ENCODE peak calls at places on chromosomes 12 and 14, in nine cellular contexts. D is suprapubic skin, T is MM.1S, L is kidney epithelial cell, F is Caco-2, A is Panc1, R is OCI-LY7, B is lower lobe of right lung, Q is fibroblast of lung. O is an unnamed sample. For H3K36me3, the result is how much of the 10 kb centered on the place peaks cover.

GRCh38 chr12:122646568-122647220 is 56.5 kb downstream of the HCAR2 start:
- DNase-seq in F (no peak), Q (peak), A (no peak), L (no peak), B (no peak), R (peak), D (no peak), T (peak), O (no peak)

GRCh38 chr14:75605916-75606315 is 27.5 kb downstream of the FLVCR2 start:
- DNase-seq in D (no peak), L (no peak), T (no peak), B (no peak), Q (no peak), R (no peak), F (no peak), A (no peak), O (no peak)

GRCh38 chr12:19443585-19443984 is 4.3 kb downstream of the AEBP2 start:
- DNase-seq in T (no peak), Q (no peak), F (no peak), D (no peak), R (no peak), B (no peak), A (no peak), L (no peak), O (no peak)

GRCh38 chr14:95876769-95877490 is at the start of gene TUNAR:
- DNase-seq in T (no peak), L (no peak), R (no peak), Q (no peak), B (no peak), F (no peak), A (no peak), D (no peak), O (no peak)

GRCh38 chr12:86772688-86773087 is 516.5 kb upstream of the MGAT4C start:
- DNase-seq in Q (no peak), A (no peak), T (no peak), B (no peak), F (no peak), R (no peak), L (peak), D (no peak), O (no peak)

GRCh38 chr12:126480396-126480795 is 1415.2 kb downstream of the AACS start:
- DNase-seq in T (no peak), L (no peak), Q (no peak), F (no peak), D (no peak), B (no peak), A (no peak), R (no peak), O (peak)

GRCh38 chr12:96136720-96137378 is 57.3 kb upstream of the ELK3 start:
- DNase-seq in T (no peak), Q (peak), F (no peak), B (no peak), L (no peak), A (no peak), R (no peak), D (no peak), O (no peak)

GRCh38 chr12:67042697-67043131 is 226.4 kb upstream of the CAND1 start:
- DNase-seq in L (peak), B (no peak), Q (peak), T (no peak), F (no peak), R (no peak), A (no peak), D (no peak), O (no peak)

GRCh38 chr12:96985515-96986362 is 78.7 kb downstream of the NEDD1 start:
- DNase-seq in D (peak), Q (no peak), A (no peak), F (no peak), T (peak), R (peak), L (no peak), B (peak), O (peak)

GRCh38 chr14:68884031-68885030 is 91.5 kb upstream of the ZFP36L1 start:
- DNase-seq in T (no peak), D (peak), R (peak), Q (peak), A (peak), L (no peak), F (no peak), B (no peak), O (no peak)
- H3K36me3 ChIP-seq in T (under half), D (half or more), R (under half), Q (half or more), A (under half), L (under half), F (under half), B (half or more), O (half or more)

GRCh38 chr12:106493531-106493930 is 89.3 kb upstream of the RFX4 start:
- DNase-seq in T (no peak), R (no peak), A (no peak), Q (no peak), D (no peak), L (peak), B (no peak), F (no peak), O (no peak)

GRCh38 chr12:106492893-106493292 is 89.9 kb upstream of the RFX4 start:
- DNase-seq in T (no peak), B (no peak), L (no peak), A (no peak), D (no peak), R (no peak), F (no peak), Q (no peak), O (no peak)

DNA sequence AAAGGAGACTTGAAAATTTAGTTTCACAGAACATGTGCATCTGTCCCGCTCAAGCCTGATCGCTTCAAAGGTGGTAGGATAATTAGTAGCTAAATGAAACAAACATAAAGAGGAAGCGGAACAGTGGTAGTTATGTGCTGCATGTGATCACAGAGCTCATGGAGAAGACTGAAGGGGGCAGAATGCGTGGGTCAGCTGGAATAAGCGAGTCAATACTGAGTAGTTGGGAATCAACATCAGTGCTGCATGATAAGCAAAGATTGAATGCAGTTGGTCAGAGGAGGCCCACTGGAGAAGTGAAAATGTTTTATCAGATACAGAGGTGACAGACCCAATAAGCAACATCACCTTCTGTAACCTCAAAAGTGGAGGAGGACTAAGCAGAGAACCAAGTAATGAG is 95.1 kb upstream of the RFX4 start:
- DNase-seq in R (no peak), D (no peak), F (no peak), A (no peak), Q (no peak), B (no peak), L (no peak), T (no peak), O (no peak)
- H3K4me3 ChIP-seq in R (no peak), D (no peak), F (no peak), A (no peak), Q (no peak), B (no peak), L (no peak), T (no peak), O (no peak)

GRCh38 chr14:21090194-21090939 is 8.1 kb downstream of the ZNF219 start:
- DNase-seq in B (peak), Q (no peak), A (no peak), L (no peak), T (no peak), R (peak), F (no peak), D (no peak), O (no peak)
- H3K36me3 ChIP-seq in B (half or more), Q (under half), A (under half), L (under half), T (under half), R (under half), F (under half), D (half or more), O (half or more)

GRCh38 chr12:1810931-1811280 is 9.5 kb upstream of the LRTM2 start:
- DNase-seq in F (no peak), Q (no peak), A (no peak), D (no peak), T (no peak), B (no peak), R (no peak), L (no peak), O (no peak)
- H3K4me3 ChIP-seq in F (no peak), Q (no peak), A (no peak), D (no peak), T (no peak), B (no peak), R (no peak), L (no peak), O (no peak)

DNA sequence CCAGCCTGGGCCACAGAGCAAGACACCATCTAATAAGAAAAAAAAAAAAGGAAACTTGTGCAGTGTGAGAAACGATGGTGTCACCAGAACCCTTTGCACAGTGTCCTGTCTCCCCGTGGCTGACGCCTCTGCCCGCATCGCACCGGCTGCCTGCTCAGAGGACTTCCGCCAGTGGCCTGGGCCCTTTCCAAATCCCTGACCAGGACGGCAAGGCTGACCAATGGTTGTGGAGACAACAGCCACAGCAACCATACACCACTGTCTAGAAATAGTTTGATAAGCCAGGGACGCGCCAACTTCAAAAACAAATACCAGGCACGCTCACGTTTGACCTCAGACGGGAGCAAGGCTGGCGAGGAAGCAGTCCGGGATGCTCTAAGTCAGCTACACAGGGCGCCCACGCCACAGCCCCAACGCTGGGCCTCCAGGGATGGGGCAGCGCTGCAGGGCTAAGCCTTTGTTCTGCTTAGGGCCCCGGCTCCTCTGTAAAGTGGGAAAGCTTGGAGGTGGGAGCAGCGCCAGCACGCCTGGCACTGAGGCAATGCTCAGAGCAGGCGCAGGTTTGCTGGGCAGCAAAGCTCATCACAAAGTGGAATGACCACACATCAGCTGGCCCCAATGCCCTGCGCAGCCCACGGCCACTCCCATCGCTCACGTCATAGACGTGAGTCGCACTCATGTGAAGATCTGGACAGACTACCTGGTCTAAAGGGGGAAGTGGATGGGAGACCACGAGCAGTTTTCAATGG is 12.5 kb downstream of the PGAM5 start:
- DNase-seq in B (no peak), T (no peak), D (no peak), R (no peak), A (no peak), L (no peak), Q (no peak), F (no peak), O (no peak)
- H3K36me3 ChIP-seq in B (half or more), T (under half), D (half or more), R (half or more), A (under half), L (under half), Q (under half), F (under half), O (half or more)

O was measured in NT2/D1.